ENCODE peak calls at places on chromosomes 12 and 14, in six cellular contexts. B, I, H, U, E and K are unnamed samples. For H3K27me3, the result is how much of the 10 kb centered on the place peaks cover.

GRCh38 chr14:64801800-64802199 is 77.9 kb downstream of the SPTB start:
- DNase-seq in B (no peak), I (no peak), H (no peak), U (no peak), E (no peak), K (no peak)

GRCh38 chr12:42807251-42807650 is 217.7 kb upstream of the PRICKLE1 start:
- DNase-seq in B (no peak), I (no peak), H (no peak), U (no peak), E (no peak), K (no peak)

GRCh38 chr14:74325446-74325845 is 22.7 kb upstream of the ABCD4 start:
- DNase-seq in B (no peak), I (no peak), H (no peak), U (no peak), E (no peak), K (no peak)

GRCh38 chr14:75222208-75222701 is 45.8 kb upstream of the TMED10 start:
- DNase-seq in B (no peak), I (no peak), H (peak), U (peak), E (no peak), K (peak)

GRCh38 chr12:88127855-88128254 is 14.0 kb downstream of the CEP290 start:
- DNase-seq in B (no peak), I (no peak), H (no peak), U (no peak), E (no peak), K (no peak)

GRCh38 chr14:37746140-37746832 is 150.9 kb downstream of the TTC6 start:
- DNase-seq in B (no peak), I (no peak), H (no peak), U (no peak), E (no peak), K (no peak)

GRCh38 chr12:121530600-121531355 is 50.0 kb downstream of the KDM2B start:
- DNase-seq in B (peak), I (peak), H (peak), U (peak), E (peak), K (peak)

GRCh38 chr14:24418492-24418873 is 11.0 kb downstream of the CBLN3 start:
- DNase-seq in B (no peak), I (no peak), H (no peak), U (peak), E (no peak), K (no peak)

GRCh38 chr12:8644345-8645248 is 18.0 kb downstream of the MFAP5 start:
- DNase-seq in B (no peak), I (peak), H (no peak), U (no peak), E (no peak), K (no peak)

GRCh38 chr12:65522956-65523857 is 244.7 kb downstream of the MSRB3 start:
- DNase-seq in B (no peak), I (no peak), H (no peak), U (no peak), E (no peak), K (no peak)

DNA sequence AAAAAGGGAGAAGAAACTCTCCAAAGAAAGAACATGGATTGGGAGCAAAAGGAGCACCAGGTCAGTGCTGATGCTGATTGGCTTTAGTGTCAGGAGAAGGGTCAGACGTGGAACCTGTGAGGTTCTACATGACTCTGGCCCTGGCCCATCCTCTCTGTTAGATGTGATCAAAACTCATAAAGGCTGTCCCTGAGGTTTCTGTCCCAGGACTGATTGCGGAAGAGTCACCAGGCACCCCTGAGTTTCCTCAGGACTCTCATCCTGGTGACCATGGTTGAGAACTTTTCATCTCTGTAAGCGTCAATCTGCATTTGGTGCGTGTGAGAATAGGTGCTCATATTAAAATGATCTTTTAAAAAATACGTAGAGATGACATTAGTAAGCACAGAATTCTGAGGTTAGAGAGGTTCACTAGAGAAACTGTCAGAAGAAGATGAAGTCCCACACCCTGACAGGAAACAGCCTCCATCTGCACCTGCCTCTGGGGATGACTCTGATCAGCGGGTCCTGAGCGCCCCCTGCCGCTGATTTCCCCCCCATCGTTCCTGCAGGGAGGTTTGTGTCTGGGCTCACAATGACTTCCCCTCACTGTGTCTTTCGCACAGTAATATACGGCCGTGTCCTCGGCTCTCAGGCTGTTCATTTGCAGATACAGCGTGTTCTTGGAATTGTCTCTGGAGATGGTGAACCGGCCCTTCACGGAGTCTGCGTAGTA is 741.8 kb downstream of the TMEM121 start:
- DNase-seq in B (no peak), I (peak), H (no peak), U (no peak), E (no peak), K (no peak)
- H3K27me3 ChIP-seq in B (under half), I (under half), H (under half), U (under half), E (under half), K (under half)

GRCh38 chr12:6945613-6946012 is 1.8 kb downstream of the C12orf57 start:
- DNase-seq in B (no peak), I (no peak), H (no peak), U (no peak), E (no peak), K (no peak)

GRCh38 chr12:6947615-6948014 is 3.5 kb upstream of the PTPN6 start:
- DNase-seq in B (no peak), I (no peak), H (no peak), U (no peak), E (no peak), K (no peak)

GRCh38 chr12:6944381-6945186 is 762 bp downstream of the C12orf57 start:
- DNase-seq in B (peak), I (peak), H (peak), U (peak), E (peak), K (peak)

GRCh38 chr12:6946920-6947374 is 3.1 kb downstream of the C12orf57 start:
- DNase-seq in B (no peak), I (no peak), H (no peak), U (no peak), E (no peak), K (no peak)

DNA sequence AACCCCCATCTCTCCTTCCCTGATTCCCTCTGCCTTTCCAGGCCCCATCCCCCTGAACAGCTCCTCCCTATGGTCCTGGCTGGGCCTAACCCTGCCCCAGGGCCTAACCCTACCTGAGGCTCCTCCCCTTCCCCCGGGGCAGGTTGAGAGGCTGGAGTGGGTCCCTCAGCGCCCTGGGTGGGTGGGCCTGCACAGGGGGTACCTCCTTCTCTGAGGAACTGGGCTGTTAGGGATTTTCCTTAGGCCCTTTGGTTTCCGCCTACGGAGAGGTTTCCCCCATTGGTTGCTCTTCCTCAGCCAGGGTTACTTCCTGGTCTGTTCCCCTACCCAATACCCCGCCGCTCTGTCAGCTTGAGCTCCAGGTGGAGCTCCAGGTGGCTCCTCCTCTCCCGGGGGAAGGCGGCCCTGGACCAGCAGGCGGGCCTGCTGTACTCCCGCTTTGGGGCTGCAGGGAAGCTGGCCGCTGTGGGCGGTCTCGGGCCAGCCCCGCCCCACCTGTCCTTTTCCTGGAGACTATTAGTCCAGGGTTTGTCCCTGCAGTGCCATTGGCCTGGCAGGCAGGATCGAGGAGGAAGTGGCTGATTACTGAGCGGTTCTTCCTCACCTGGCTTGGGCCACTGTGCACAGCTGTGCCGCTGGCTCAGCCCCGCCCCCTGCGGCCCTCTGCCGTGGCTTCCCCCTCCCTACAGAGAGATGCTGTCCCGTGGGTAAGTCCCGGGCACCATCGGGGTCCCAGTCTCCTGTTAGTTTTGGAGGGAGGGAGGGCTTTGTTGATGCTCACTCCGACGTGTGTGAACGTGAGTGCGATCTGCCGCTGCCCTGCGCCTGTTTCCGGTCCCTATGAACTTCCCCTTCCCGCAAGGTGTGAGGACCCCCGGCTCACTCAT is 2.5 kb downstream of the C12orf57 start:
- DNase-seq in B (no peak), I (peak), H (no peak), U (peak), E (no peak), K (no peak)
- TF ChIP-seq CTCF in B (no peak), I (no peak), H (no peak), U (no peak), E (peak), K (no peak)

DNA sequence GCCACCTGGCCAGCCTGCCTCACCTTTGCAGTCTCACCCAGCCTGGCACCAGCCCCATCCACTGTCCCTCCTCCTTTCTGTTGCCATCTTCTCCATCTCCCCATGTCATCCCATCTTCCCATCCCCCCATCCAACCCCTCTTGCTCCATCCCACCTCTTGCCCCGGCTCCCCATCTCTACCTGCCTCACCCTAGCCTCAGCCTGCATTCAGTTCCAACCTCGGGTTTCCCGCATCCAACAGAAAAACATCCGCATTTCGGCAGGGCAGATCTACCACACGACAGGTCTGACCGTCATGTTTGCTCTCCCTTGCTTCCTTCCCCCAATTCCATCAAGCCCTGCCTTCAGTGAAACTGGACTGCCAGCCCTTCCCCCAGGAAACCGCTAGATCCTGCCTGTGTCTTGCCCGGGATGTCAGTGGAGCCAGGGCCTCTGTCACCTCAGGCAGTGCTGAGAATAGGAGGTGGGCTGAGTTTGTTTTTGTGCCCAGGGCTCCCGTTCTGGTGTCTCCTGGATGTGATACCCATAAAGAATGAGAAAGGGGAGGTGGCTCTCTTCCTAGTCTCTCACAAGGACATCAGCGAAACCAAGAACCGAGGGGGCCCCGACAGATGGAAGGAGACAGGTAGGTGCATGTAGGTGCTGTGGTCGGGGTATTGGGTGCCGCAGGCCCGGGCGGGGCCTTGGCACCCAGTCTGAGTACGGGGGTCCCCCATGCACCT is 2.5 kb downstream of the KCNH3 start:
- DNase-seq in B (no peak), I (no peak), H (peak), U (no peak), E (no peak), K (peak)
- H3K27me3 ChIP-seq in B (half or more), I (under half), H (half or more), U (under half), E (half or more), K (under half)

GRCh38 chr12:14394317-14395058 is 29.0 kb downstream of the ATF7IP start:
- DNase-seq in B (no peak), I (no peak), H (no peak), U (peak), E (no peak), K (no peak)
- TF ChIP-seq CTCF in B (no peak), I (no peak), H (peak), U (peak), E (no peak), K (no peak)